ENCODE peak calls at places on chromosomes 6 and 20, in seven cellular contexts. One of them, this sample, is unnamed.
A peak's percentile ranks its signal among the peaks of the same experiment; 100 is the strongest.

GRCh38 chr6:119896806-119897205 is 547.2 kb upstream of the MAN1A1 start:
- DNase-seq in NCI-H226: no peak
- DNase-seq in midbrain: no peak
- DNase-seq in B cell: no peak
- DNase-seq in stimulated activated CD4-positive, alpha-beta T cell treated with anti-CD3 and anti-CD28 coated beads, Interleukin-12 subunit alpha, Interleukin-12 subunit beta, amount 100 ng/mL, for 4 hours: no peak
- DNase-seq in NCI-H2081: no peak
- DNase-seq in pancreas: no peak
- DNase-seq in this sample: no peak

GRCh38 chr20:53559816-53560215 is 33.8 kb downstream of the ZNF217 start:
- DNase-seq in NCI-H226: no peak
- DNase-seq in midbrain: no peak
- DNase-seq in B cell: no peak
- DNase-seq in stimulated activated CD4-positive, alpha-beta T cell treated with anti-CD3 and anti-CD28 coated beads, Interleukin-12 subunit alpha, Interleukin-12 subunit beta, amount 100 ng/mL, for 4 hours: no peak
- DNase-seq in NCI-H2081: no peak
- DNase-seq in pancreas: no peak
- DNase-seq in this sample: no peak

GRCh38 chr6:151063339-151063738 is 176.4 kb upstream of the AKAP12 start:
- DNase-seq in NCI-H226: peak; percentile 59
- DNase-seq in midbrain: no peak
- DNase-seq in B cell: no peak
- DNase-seq in stimulated activated CD4-positive, alpha-beta T cell treated with anti-CD3 and anti-CD28 coated beads, Interleukin-12 subunit alpha, Interleukin-12 subunit beta, amount 100 ng/mL, for 4 hours: no peak
- DNase-seq in NCI-H2081: no peak
- DNase-seq in pancreas: no peak
- DNase-seq in this sample: no peak

GRCh38 chr20:59074456-59074855 is 31.9 kb upstream of the PRELID3B start:
- DNase-seq in NCI-H226: peak; percentile 80
- DNase-seq in midbrain: no peak
- DNase-seq in B cell: no peak
- DNase-seq in stimulated activated CD4-positive, alpha-beta T cell treated with anti-CD3 and anti-CD28 coated beads, Interleukin-12 subunit alpha, Interleukin-12 subunit beta, amount 100 ng/mL, for 4 hours: no peak
- DNase-seq in NCI-H2081: no peak
- DNase-seq in pancreas: no peak
- DNase-seq in this sample: no peak

GRCh38 chr6:142013286-142013685 is 119.4 kb upstream of the GJE1 start:
- DNase-seq in NCI-H226: peak; percentile 88
- DNase-seq in midbrain: no peak
- DNase-seq in B cell: no peak
- DNase-seq in stimulated activated CD4-positive, alpha-beta T cell treated with anti-CD3 and anti-CD28 coated beads, Interleukin-12 subunit alpha, Interleukin-12 subunit beta, amount 100 ng/mL, for 4 hours: no peak
- DNase-seq in NCI-H2081: no peak
- DNase-seq in pancreas: no peak
- DNase-seq in this sample: no peak

GRCh38 chr6:35400901-35401311 is 51.2 kb upstream of the FANCE start:
- DNase-seq in NCI-H226: peak; percentile 59
- DNase-seq in midbrain: no peak
- DNase-seq in B cell: no peak
- DNase-seq in stimulated activated CD4-positive, alpha-beta T cell treated with anti-CD3 and anti-CD28 coated beads, Interleukin-12 subunit alpha, Interleukin-12 subunit beta, amount 100 ng/mL, for 4 hours: no peak
- DNase-seq in NCI-H2081: no peak
- DNase-seq in pancreas: peak; percentile 41
- DNase-seq in this sample: no peak

GRCh38 chr20:8320306-8320705 is 188.2 kb downstream of the PLCB1 start:
- DNase-seq in NCI-H226: no peak
- DNase-seq in midbrain: no peak
- DNase-seq in B cell: no peak
- DNase-seq in stimulated activated CD4-positive, alpha-beta T cell treated with anti-CD3 and anti-CD28 coated beads, Interleukin-12 subunit alpha, Interleukin-12 subunit beta, amount 100 ng/mL, for 4 hours: no peak
- DNase-seq in NCI-H2081: no peak
- DNase-seq in pancreas: no peak
- DNase-seq in this sample: no peak

GRCh38 chr6:105603779-105604592 is 201.1 kb upstream of the PREP start:
- DNase-seq in NCI-H226: no peak
- DNase-seq in midbrain: peak; percentile 33
- DNase-seq in B cell: no peak
- DNase-seq in stimulated activated CD4-positive, alpha-beta T cell treated with anti-CD3 and anti-CD28 coated beads, Interleukin-12 subunit alpha, Interleukin-12 subunit beta, amount 100 ng/mL, for 4 hours: no peak
- DNase-seq in NCI-H2081: no peak
- DNase-seq in pancreas: no peak
- DNase-seq in this sample: no peak

GRCh38 chr6:43467752-43468151 is 9.6 kb upstream of the TJAP1 start:
- DNase-seq in NCI-H226: no peak
- DNase-seq in midbrain: no peak
- DNase-seq in B cell: no peak
- DNase-seq in stimulated activated CD4-positive, alpha-beta T cell treated with anti-CD3 and anti-CD28 coated beads, Interleukin-12 subunit alpha, Interleukin-12 subunit beta, amount 100 ng/mL, for 4 hours: no peak
- DNase-seq in NCI-H2081: no peak
- DNase-seq in pancreas: no peak
- DNase-seq in this sample: no peak

GRCh38 chr20:3923818-3924217 is 34.6 kb downstream of the PANK2 start:
- DNase-seq in NCI-H226: no peak
- DNase-seq in midbrain: no peak
- DNase-seq in B cell: no peak
- DNase-seq in stimulated activated CD4-positive, alpha-beta T cell treated with anti-CD3 and anti-CD28 coated beads, Interleukin-12 subunit alpha, Interleukin-12 subunit beta, amount 100 ng/mL, for 4 hours: no peak
- DNase-seq in NCI-H2081: no peak
- DNase-seq in pancreas: no peak
- DNase-seq in this sample: no peak

GRCh38 chr6:7243188-7243942 is 69.6 kb downstream of the SSR1 start:
- DNase-seq in NCI-H226: peak; percentile 18
- DNase-seq in midbrain: peak; percentile 68
- DNase-seq in B cell: peak; percentile 70
- DNase-seq in stimulated activated CD4-positive, alpha-beta T cell treated with anti-CD3 and anti-CD28 coated beads, Interleukin-12 subunit alpha, Interleukin-12 subunit beta, amount 100 ng/mL, for 4 hours: no peak
- DNase-seq in NCI-H2081: peak; percentile 75
- DNase-seq in pancreas: peak; percentile 65
- DNase-seq in this sample: peak; percentile 77

GRCh38 chr6:167130008-167130677 is 7.2 kb downstream of the CCR6 start:
- DNase-seq in NCI-H226: no peak
- DNase-seq in midbrain: no peak
- DNase-seq in B cell: peak; percentile 51
- DNase-seq in stimulated activated CD4-positive, alpha-beta T cell treated with anti-CD3 and anti-CD28 coated beads, Interleukin-12 subunit alpha, Interleukin-12 subunit beta, amount 100 ng/mL, for 4 hours: no peak
- DNase-seq in NCI-H2081: no peak
- DNase-seq in pancreas: no peak
- DNase-seq in this sample: peak; percentile 63

GRCh38 chr6:40972190-40972589 is 66.8 kb downstream of the UNC5CL start:
- DNase-seq in NCI-H226: no peak
- DNase-seq in midbrain: no peak
- DNase-seq in B cell: no peak
- DNase-seq in stimulated activated CD4-positive, alpha-beta T cell treated with anti-CD3 and anti-CD28 coated beads, Interleukin-12 subunit alpha, Interleukin-12 subunit beta, amount 100 ng/mL, for 4 hours: no peak
- DNase-seq in NCI-H2081: no peak
- DNase-seq in pancreas: no peak
- DNase-seq in this sample: no peak

GRCh38 chr6:165439928-165440554 is 130.6 kb upstream of the C6orf118 start:
- DNase-seq in NCI-H226: peak; percentile 17
- DNase-seq in midbrain: peak; percentile 30
- DNase-seq in B cell: no peak
- DNase-seq in stimulated activated CD4-positive, alpha-beta T cell treated with anti-CD3 and anti-CD28 coated beads, Interleukin-12 subunit alpha, Interleukin-12 subunit beta, amount 100 ng/mL, for 4 hours: no peak
- DNase-seq in NCI-H2081: no peak
- DNase-seq in pancreas: no peak
- DNase-seq in this sample: peak; percentile 15

GRCh38 chr6:168120390-168121307 is 41.6 kb upstream of the FRMD1 start:
- DNase-seq in NCI-H226: no peak
- DNase-seq in midbrain: no peak
- DNase-seq in B cell: no peak
- DNase-seq in stimulated activated CD4-positive, alpha-beta T cell treated with anti-CD3 and anti-CD28 coated beads, Interleukin-12 subunit alpha, Interleukin-12 subunit beta, amount 100 ng/mL, for 4 hours: no peak
- DNase-seq in NCI-H2081: no peak
- DNase-seq in pancreas: no peak
- DNase-seq in this sample: no peak

GRCh38 chr20:48898896-48899513 is 22.5 kb upstream of the ARFGEF2 start:
- DNase-seq in NCI-H226: no peak
- DNase-seq in midbrain: peak; percentile 3
- DNase-seq in B cell: no peak
- DNase-seq in stimulated activated CD4-positive, alpha-beta T cell treated with anti-CD3 and anti-CD28 coated beads, Interleukin-12 subunit alpha, Interleukin-12 subunit beta, amount 100 ng/mL, for 4 hours: no peak
- DNase-seq in NCI-H2081: no peak
- DNase-seq in pancreas: no peak
- DNase-seq in this sample: no peak

GRCh38 chr6:136439514-136440186 is 110.6 kb downstream of the MAP7 start:
- DNase-seq in NCI-H226: no peak
- DNase-seq in midbrain: no peak
- DNase-seq in B cell: no peak
- DNase-seq in stimulated activated CD4-positive, alpha-beta T cell treated with anti-CD3 and anti-CD28 coated beads, Interleukin-12 subunit alpha, Interleukin-12 subunit beta, amount 100 ng/mL, for 4 hours: no peak
- DNase-seq in NCI-H2081: no peak
- DNase-seq in pancreas: peak; percentile 15
- DNase-seq in this sample: no peak

GRCh38 chr6:155157101-155157500 is 106.7 kb upstream of the CLDN20 start:
- DNase-seq in NCI-H226: peak; percentile 63
- DNase-seq in midbrain: no peak
- DNase-seq in B cell: no peak
- DNase-seq in stimulated activated CD4-positive, alpha-beta T cell treated with anti-CD3 and anti-CD28 coated beads, Interleukin-12 subunit alpha, Interleukin-12 subunit beta, amount 100 ng/mL, for 4 hours: no peak
- DNase-seq in NCI-H2081: no peak
- DNase-seq in pancreas: no peak
- DNase-seq in this sample: no peak

GRCh38 chr20:237918-238317 is 10.9 kb downstream of the DEFB129 start:
- DNase-seq in NCI-H226: no peak
- DNase-seq in midbrain: no peak
- DNase-seq in B cell: peak; percentile 17
- DNase-seq in stimulated activated CD4-positive, alpha-beta T cell treated with anti-CD3 and anti-CD28 coated beads, Interleukin-12 subunit alpha, Interleukin-12 subunit beta, amount 100 ng/mL, for 4 hours: no peak
- DNase-seq in NCI-H2081: no peak
- DNase-seq in pancreas: no peak
- DNase-seq in this sample: no peak

GRCh38 chr6:170150590-170150945 is 140.3 kb downstream of the DLL1 start:
- DNase-seq in NCI-H226: no peak
- DNase-seq in midbrain: no peak
- DNase-seq in B cell: no peak
- DNase-seq in stimulated activated CD4-positive, alpha-beta T cell treated with anti-CD3 and anti-CD28 coated beads, Interleukin-12 subunit alpha, Interleukin-12 subunit beta, amount 100 ng/mL, for 4 hours: no peak
- DNase-seq in NCI-H2081: no peak
- DNase-seq in pancreas: no peak
- DNase-seq in this sample: no peak

GRCh38 chr6:4441981-4442434 is 306.6 kb upstream of the ECI2 start:
- DNase-seq in NCI-H226: peak; percentile 86
- DNase-seq in midbrain: no peak
- DNase-seq in B cell: no peak
- DNase-seq in stimulated activated CD4-positive, alpha-beta T cell treated with anti-CD3 and anti-CD28 coated beads, Interleukin-12 subunit alpha, Interleukin-12 subunit beta, amount 100 ng/mL, for 4 hours: no peak
- DNase-seq in NCI-H2081: no peak
- DNase-seq in pancreas: no peak
- DNase-seq in this sample: no peak

GRCh38 chr20:59581983-59582679 is 22.2 kb upstream of the PHACTR3 start:
- DNase-seq in NCI-H226: no peak
- DNase-seq in midbrain: no peak
- DNase-seq in B cell: no peak
- DNase-seq in stimulated activated CD4-positive, alpha-beta T cell treated with anti-CD3 and anti-CD28 coated beads, Interleukin-12 subunit alpha, Interleukin-12 subunit beta, amount 100 ng/mL, for 4 hours: no peak
- DNase-seq in NCI-H2081: no peak
- DNase-seq in pancreas: no peak
- DNase-seq in this sample: no peak

GRCh38 chr6:158409451-158409850 is 97.2 kb downstream of the TULP4 start:
- DNase-seq in NCI-H226: peak; percentile 52
- DNase-seq in midbrain: peak; percentile 18
- DNase-seq in B cell: no peak
- DNase-seq in stimulated activated CD4-positive, alpha-beta T cell treated with anti-CD3 and anti-CD28 coated beads, Interleukin-12 subunit alpha, Interleukin-12 subunit beta, amount 100 ng/mL, for 4 hours: no peak
- DNase-seq in NCI-H2081: no peak
- DNase-seq in pancreas: no peak
- DNase-seq in this sample: no peak

GRCh38 chr20:1401431-1401907 is 8.6 kb upstream of the FKBP1A start:
- DNase-seq in NCI-H226: no peak
- DNase-seq in midbrain: no peak
- DNase-seq in B cell: no peak
- DNase-seq in stimulated activated CD4-positive, alpha-beta T cell treated with anti-CD3 and anti-CD28 coated beads, Interleukin-12 subunit alpha, Interleukin-12 subunit beta, amount 100 ng/mL, for 4 hours: no peak
- DNase-seq in NCI-H2081: no peak
- DNase-seq in pancreas: no peak
- DNase-seq in this sample: no peak

GRCh38 chr20:49356676-49357075 is 78.8 kb upstream of the ZNFX1 start:
- DNase-seq in NCI-H226: no peak
- DNase-seq in midbrain: no peak
- DNase-seq in B cell: no peak
- DNase-seq in stimulated activated CD4-positive, alpha-beta T cell treated with anti-CD3 and anti-CD28 coated beads, Interleukin-12 subunit alpha, Interleukin-12 subunit beta, amount 100 ng/mL, for 4 hours: no peak
- DNase-seq in NCI-H2081: peak; percentile 40
- DNase-seq in pancreas: no peak
- DNase-seq in this sample: no peak

GRCh38 chr6:82022614-82023102 is 224.9 kb downstream of the IBTK start:
- DNase-seq in NCI-H226: peak; percentile 76
- DNase-seq in midbrain: no peak
- DNase-seq in B cell: no peak
- DNase-seq in stimulated activated CD4-positive, alpha-beta T cell treated with anti-CD3 and anti-CD28 coated beads, Interleukin-12 subunit alpha, Interleukin-12 subunit beta, amount 100 ng/mL, for 4 hours: no peak
- DNase-seq in NCI-H2081: no peak
- DNase-seq in pancreas: no peak
- DNase-seq in this sample: no peak

GRCh38 chr6:116022841-116023380 is 37.8 kb downstream of the FRK start:
- DNase-seq in NCI-H226: no peak
- DNase-seq in midbrain: no peak
- DNase-seq in B cell: no peak
- DNase-seq in stimulated activated CD4-positive, alpha-beta T cell treated with anti-CD3 and anti-CD28 coated beads, Interleukin-12 subunit alpha, Interleukin-12 subunit beta, amount 100 ng/mL, for 4 hours: no peak
- DNase-seq in NCI-H2081: no peak
- DNase-seq in pancreas: no peak
- DNase-seq in this sample: no peak